ENCODE peak calls at places on chromosomes 16 and 17, in seven cellular contexts. R is pancreas, H is IMR-90, B is left ventricle myocardium inferior, F is choroid plexus epithelial cell, V is heart left ventricle, L is body of pancreas. K is an unnamed sample.

GRCh38 chr17:79796570-79797491 is at the start of gene CBX8:
- DNase-seq in R (peak; percentile 100), V (peak; percentile 100), B (peak; percentile 100), L (peak; percentile 100), F (peak; percentile 100), H (peak; percentile 99), K (peak; percentile 100)

GRCh38 chr17:61422116-61422799 is 22.6 kb downstream of the TBX2 start:
- DNase-seq in F (no peak), R (no peak), B (no peak), L (no peak), V (no peak), H (no peak), K (no peak)

GRCh38 chr16:3536271-3536671 is 35.5 kb downstream of the CLUAP1 start:
- DNase-seq in L (no peak), H (peak; percentile 93), B (no peak), F (peak; percentile 91), R (no peak), V (no peak), K (no peak)

GRCh38 chr16:14405611-14406537 is 224.2 kb downstream of the PARN start:
- DNase-seq in B (no peak), H (no peak), V (peak; percentile 3), R (peak; percentile 59), F (no peak), L (no peak), K (peak; percentile 59)

GRCh38 chr17:64164592-64165285 is 34.8 kb upstream of the ERN1 start:
- DNase-seq in F (no peak), L (peak; percentile 76), B (no peak), R (no peak), V (no peak), H (no peak), K (no peak)

GRCh38 chr17:15511142-15511541 is 43.7 kb upstream of the CDRT4 start:
- DNase-seq in F (no peak), H (no peak), R (no peak), L (no peak), B (no peak), V (no peak), K (no peak)

GRCh38 chr16:55703003-55704001 is 47.5 kb downstream of the SLC6A2 start:
- DNase-seq in R (no peak), L (peak; percentile 50), H (peak; percentile 68), B (no peak), F (peak; percentile 84), V (no peak), K (no peak)

GRCh38 chr16:4373909-4374742 is 2.5 kb downstream of the VASN start:
- DNase-seq in L (peak; percentile 79), V (peak; percentile 72), H (peak; percentile 98), B (peak; percentile 68), F (peak; percentile 97), R (peak; percentile 68), K (no peak)

GRCh38 chr16:88045820-88046303 is 94.6 kb downstream of the BANP start:
- DNase-seq in H (no peak), B (peak; percentile 11), F (no peak), L (no peak), V (peak; percentile 31), R (peak; percentile 24), K (no peak)

GRCh38 chr17:27939489-27940465 is 46.6 kb upstream of the LYRM9 start:
- DNase-seq in V (no peak), F (no peak), R (no peak), H (no peak), L (no peak), B (no peak), K (no peak)

GRCh38 chr17:80755650-80756405 is 211.2 kb downstream of the RPTOR start:
- DNase-seq in B (no peak), L (no peak), V (no peak), F (no peak), R (no peak), H (no peak), K (no peak)

GRCh38 chr17:50908860-50909764 is 43.0 kb upstream of the TOB1 start:
- DNase-seq in F (peak; percentile 88), V (peak; percentile 79), L (peak; percentile 97), B (peak; percentile 78), H (no peak), R (peak; percentile 86), K (peak; percentile 84)

GRCh38 chr17:50906443-50906842 is 40.3 kb upstream of the TOB1 start:
- DNase-seq in R (no peak), L (no peak), B (no peak), H (no peak), F (no peak), V (no peak), K (no peak)

GRCh38 chr17:50905460-50905803 is 39.3 kb upstream of the TOB1 start:
- DNase-seq in V (no peak), L (peak; percentile 94), H (no peak), F (no peak), B (no peak), R (peak; percentile 76), K (peak; percentile 95)

GRCh38 chr17:50909765-50910661 is 43.9 kb upstream of the TOB1 start:
- DNase-seq in V (no peak), F (no peak), B (no peak), R (no peak), L (peak; percentile 47), H (no peak), K (no peak)

DNA sequence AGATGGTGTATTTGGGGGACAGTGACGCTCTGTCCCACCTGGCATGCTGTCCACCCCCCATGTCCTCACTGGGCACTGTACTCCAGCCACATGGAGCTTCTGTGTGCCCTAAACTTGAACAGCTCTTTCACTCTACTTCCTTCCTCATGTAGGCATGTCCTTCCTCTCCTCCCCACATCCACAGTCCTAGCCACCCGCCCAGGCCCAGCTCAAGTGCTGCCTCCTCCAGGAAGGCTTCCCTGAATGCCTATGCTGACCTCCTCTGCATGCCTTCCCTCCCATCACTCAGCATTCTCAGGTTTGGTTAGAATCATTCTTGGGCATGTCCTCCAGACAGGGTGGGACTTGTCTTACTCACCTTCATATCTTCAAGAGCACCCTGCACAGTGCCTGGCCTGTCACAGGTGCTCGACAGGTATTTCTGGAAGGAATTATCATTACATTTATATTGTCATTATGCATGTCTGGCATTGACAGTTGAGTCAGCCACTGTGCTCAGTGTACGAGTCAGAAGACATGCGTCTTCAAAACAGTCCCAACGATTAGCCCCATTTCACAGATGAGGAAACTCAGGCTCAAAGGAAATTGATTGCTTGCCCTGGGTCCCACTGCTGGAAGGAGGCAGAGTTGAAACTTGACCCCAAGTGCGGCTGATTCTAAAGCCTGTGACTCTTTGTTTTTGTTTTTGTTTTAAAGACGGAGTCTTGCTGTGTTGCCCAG is 42.1 kb upstream of the TOB1 start:
- DNase-seq in B (no peak), L (no peak), H (no peak), V (no peak), F (no peak), R (no peak), K (no peak)
- H3K4me3 ChIP-seq in B (no peak overlapping the region), L (no peak overlapping the region), H (no peak overlapping the region), V (no peak overlapping the region), F (no peak overlapping the region), R (no peak overlapping the region), K (no peak overlapping the region)

GRCh38 chr17:73304971-73305786 is 6.6 kb downstream of the CDC42EP4 start:
- DNase-seq in B (peak; percentile 68), F (peak; percentile 87), L (peak; percentile 62), V (peak; percentile 81), R (peak; percentile 68), H (peak; percentile 78), K (no peak)
- TF ChIP-seq CTCF in B (peak; percentile 59), F (peak; percentile 45), L (no peak), V (peak; percentile 62), R (no peak), H (peak; percentile 43), K (no peak)

GRCh38 chr17:69655902-69656301 is 241.4 kb downstream of the MAP2K6 start:
- DNase-seq in H (no peak), L (no peak), B (no peak), V (no peak), R (no peak), F (no peak), K (no peak)
- H3K4me3 ChIP-seq in H (no peak overlapping the region), L (no peak overlapping the region), B (no peak overlapping the region), V (no peak overlapping the region), R (no peak overlapping the region), F (no peak overlapping the region), K (no peak overlapping the region)

GRCh38 chr16:20740007-20740883 is 1.4 kb downstream of the THUMPD1 start:
- DNase-seq in L (peak; percentile 18), F (peak; percentile 25), R (no peak), B (no peak), V (no peak), H (no peak), K (no peak)

GRCh38 chr16:20743591-20743990 is 2.0 kb upstream of the THUMPD1 start:
- DNase-seq in V (no peak), L (no peak), B (no peak), H (no peak), R (no peak), F (no peak), K (no peak)

GRCh38 chr16:20744922-20745440 is 3.4 kb upstream of the THUMPD1 start:
- DNase-seq in L (peak; percentile 21), H (no peak), B (no peak), F (no peak), V (no peak), R (no peak), K (no peak)

GRCh38 chr16:20740901-20741491 is 622 bp downstream of the THUMPD1 start:
- DNase-seq in R (peak; percentile 91), L (peak; percentile 92), B (peak; percentile 91), F (peak; percentile 83), H (peak; percentile 74), V (peak; percentile 94), K (peak; percentile 81)

DNA sequence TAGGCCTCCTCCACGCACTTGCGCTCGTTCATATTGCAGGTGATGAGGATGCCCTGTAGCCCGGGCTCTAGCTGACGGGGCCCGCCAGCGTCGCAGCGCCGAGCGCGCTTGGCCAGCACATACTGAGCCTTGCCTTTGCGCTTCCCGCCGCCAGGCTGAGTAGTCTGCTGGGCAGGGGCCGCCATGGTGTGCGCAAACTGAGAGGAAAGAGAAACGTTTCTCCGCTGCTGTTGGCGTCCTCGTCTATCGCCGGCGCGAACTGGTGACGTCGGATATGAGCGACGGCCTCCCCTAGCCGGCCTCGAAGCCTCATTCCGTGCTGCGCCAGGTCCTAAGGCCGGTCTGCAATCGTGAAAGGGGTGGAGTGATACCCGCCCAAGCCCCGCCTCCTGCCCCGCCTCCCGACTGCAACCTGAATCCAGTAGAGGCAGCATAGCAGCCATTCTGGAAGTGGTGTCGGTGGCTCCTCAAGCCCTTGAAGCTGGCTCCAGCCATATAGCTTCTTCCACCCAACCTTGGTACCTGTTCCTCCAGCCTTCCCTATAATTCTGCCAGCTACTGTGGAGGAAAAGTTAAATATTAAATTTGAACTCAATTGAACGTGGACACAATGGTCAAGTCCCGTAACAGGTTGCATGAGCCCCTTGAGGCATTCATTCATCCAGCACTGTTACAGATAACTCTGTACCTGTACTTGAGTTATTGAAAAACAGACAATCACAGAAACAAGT is at the start of gene THUMPD1:
- DNase-seq in V (peak; percentile 98), H (peak; percentile 94), R (peak; percentile 97), F (peak; percentile 97), L (peak; percentile 98), B (peak; percentile 97), K (peak; percentile 93)
- TF ChIP-seq CTCF in V (peak; percentile 30), H (peak; percentile 13), R (no peak), F (peak; percentile 35), L (no peak), B (no peak), K (peak; percentile 38)

GRCh38 chr16:20763461-20764232 is at the start of gene ACSM3:
- DNase-seq in R (no peak), L (peak; percentile 95), F (peak; percentile 91), V (no peak), H (peak; percentile 76), B (no peak), K (peak; percentile 89)
- H3K4me3 ChIP-seq in R (peak within 1 kb of the TSS; percentile 48), L (peak within 1 kb of the TSS; percentile 8), F (peak within 1 kb of the TSS; percentile 66), V (peak within 1 kb of the TSS; percentile 36), H (peak within 1 kb of the TSS; percentile 56), B (peak within 1 kb of the TSS; percentile 54), K (peak within 1 kb of the TSS; percentile 27)

K was measured in Caco-2.